ENCODE peak calls at places on chromosomes 16 and 17, in nine cellular contexts. L, E, S, J, K, H, W, V and C are unnamed samples.

GRCh38 chr17:2157081-2157480 is 102.2 kb downstream of the HIC1 start:
- DNase-seq in L (no peak), E (no peak), S (no peak), J (no peak), K (no peak), H (no peak), W (peak), V (no peak), C (no peak)

GRCh38 chr16:21156767-21157467 is 1.6 kb upstream of the LDAF1 start:
- DNase-seq in L (peak), E (peak), S (peak), J (peak), K (no peak), H (peak), W (peak), V (peak), C (no peak)

GRCh38 chr16:11901091-11901490 is 14.7 kb downstream of the GSPT1 start:
- DNase-seq in L (no peak), E (no peak), S (no peak), J (no peak), K (no peak), H (no peak), W (no peak), V (no peak), C (no peak)

GRCh38 chr16:87740909-87741424 is 24.8 kb downstream of the KLHDC4 start:
- DNase-seq in L (no peak), E (no peak), S (no peak), J (no peak), K (no peak), H (no peak), W (peak), V (no peak), C (no peak)

GRCh38 chr16:282944-283744 is at the start of gene PDIA2:
- DNase-seq in L (no peak), E (no peak), S (no peak), J (no peak), K (no peak), H (no peak), W (no peak), V (no peak), C (no peak)

GRCh38 chr17:42142371-42142896 is 12.4 kb downstream of the RAB5C start:
- DNase-seq in L (no peak), E (no peak), S (no peak), J (no peak), K (no peak), H (no peak), W (peak), V (no peak), C (no peak)

GRCh38 chr16:52069866-52070265 is 477.1 kb downstream of the TOX3 start:
- DNase-seq in L (no peak), E (no peak), S (no peak), J (peak), K (no peak), H (peak), W (peak), V (peak), C (no peak)

GRCh38 chr17:77489898-77490265 is 349.1 kb downstream of the SEC14L1 start:
- DNase-seq in L (no peak), E (peak), S (no peak), J (no peak), K (no peak), H (no peak), W (no peak), V (no peak), C (no peak)

GRCh38 chr17:58219789-58220183 is 731 bp upstream of the MKS1 start:
- DNase-seq in L (no peak), E (no peak), S (no peak), J (no peak), K (no peak), H (peak), W (no peak), V (peak), C (no peak)

GRCh38 chr17:44795928-44796327 is 34.2 kb downstream of the GJC1 start:
- DNase-seq in L (no peak), E (no peak), S (no peak), J (no peak), K (no peak), H (no peak), W (no peak), V (no peak), C (no peak)

GRCh38 chr17:51992864-51993413 is 165.6 kb downstream of the CA10 start:
- DNase-seq in L (no peak), E (no peak), S (no peak), J (no peak), K (no peak), H (no peak), W (no peak), V (no peak), C (no peak)

GRCh38 chr16:85064186-85064585 is 36.6 kb downstream of the KIAA0513 start:
- DNase-seq in L (no peak), E (no peak), S (no peak), J (no peak), K (no peak), H (no peak), W (no peak), V (no peak), C (no peak)

GRCh38 chr17:13671771-13672170 is 70.0 kb upstream of the HS3ST3A1 start:
- DNase-seq in L (peak), E (no peak), S (no peak), J (no peak), K (no peak), H (peak), W (peak), V (peak), C (no peak)

GRCh38 chr16:89383095-89384003 is 107.0 kb downstream of the ANKRD11 start:
- DNase-seq in L (no peak), E (peak), S (peak), J (no peak), K (no peak), H (peak), W (peak), V (peak), C (no peak)

GRCh38 chr16:278863-279366 is 1.5 kb upstream of the ARHGDIG start:
- DNase-seq in L (peak), E (no peak), S (no peak), J (no peak), K (no peak), H (peak), W (peak), V (peak), C (no peak)

GRCh38 chr16:89554343-89554742 is 6.1 kb upstream of the RPL13 start:
- DNase-seq in L (no peak), E (no peak), S (no peak), J (no peak), K (no peak), H (no peak), W (no peak), V (no peak), C (no peak)

GRCh38 chr17:44543213-44543904 is 13.9 kb upstream of the FZD2 start:
- DNase-seq in L (no peak), E (no peak), S (no peak), J (peak), K (no peak), H (peak), W (peak), V (peak), C (no peak)

GRCh38 chr17:8447816-8448215 is 12.1 kb downstream of the NDEL1 start:
- DNase-seq in L (no peak), E (no peak), S (no peak), J (no peak), K (no peak), H (peak), W (no peak), V (no peak), C (no peak)

GRCh38 chr16:56861092-56861610 is 3.9 kb upstream of the SLC12A3 start:
- DNase-seq in L (peak), E (no peak), S (no peak), J (no peak), K (no peak), H (no peak), W (no peak), V (no peak), C (no peak)

GRCh38 chr17:61160789-61161440 is 238.7 kb upstream of the TBX2 start:
- DNase-seq in L (no peak), E (no peak), S (no peak), J (no peak), K (no peak), H (no peak), W (no peak), V (no peak), C (no peak)

GRCh38 chr17:75459590-75460267 is 3.3 kb downstream of the TMEM94 start:
- DNase-seq in L (peak), E (peak), S (no peak), J (no peak), K (no peak), H (peak), W (no peak), V (peak), C (no peak)

GRCh38 chr17:27630607-27631408 is at the start of gene LGALS9:
- DNase-seq in L (peak), E (peak), S (no peak), J (no peak), K (no peak), H (no peak), W (peak), V (peak), C (no peak)

GRCh38 chr16:4688674-4689045 is 4.7 kb upstream of the NUDT16L1 start:
- DNase-seq in L (no peak), E (no peak), S (no peak), J (no peak), K (no peak), H (no peak), W (no peak), V (no peak), C (no peak)

GRCh38 chr17:51435641-51436091 is 175.3 kb downstream of the UTP18 start:
- DNase-seq in L (peak), E (peak), S (peak), J (peak), K (no peak), H (peak), W (peak), V (peak), C (no peak)

GRCh38 chr16:3066440-3066748 is 954 bp downstream of the IL32 start:
- DNase-seq in L (no peak), E (no peak), S (no peak), J (no peak), K (no peak), H (no peak), W (no peak), V (no peak), C (no peak)

GRCh38 chr16:88719267-88719932 is 13.1 kb downstream of the CTU2 start:
- DNase-seq in L (no peak), E (peak), S (no peak), J (no peak), K (no peak), H (no peak), W (no peak), V (no peak), C (no peak)

GRCh38 chr16:22070361-22071351 is 21.7 kb upstream of the VWA3A start:
- DNase-seq in L (no peak), E (no peak), S (no peak), J (no peak), K (no peak), H (peak), W (no peak), V (no peak), C (no peak)

GRCh38 chr17:79803997-79804855 is 7.3 kb upstream of the CBX8 start:
- DNase-seq in L (peak), E (no peak), S (no peak), J (no peak), K (no peak), H (peak), W (no peak), V (no peak), C (peak)

GRCh38 chr17:1490643-1491405 is 1.7 kb downstream of the MYO1C start:
- DNase-seq in L (peak), E (peak), S (no peak), J (peak), K (no peak), H (peak), W (no peak), V (peak), C (peak)

GRCh38 chr17:7380321-7380720 is 568 bp upstream of the TNK1 start:
- DNase-seq in L (no peak), E (peak), S (no peak), J (no peak), K (no peak), H (peak), W (no peak), V (peak), C (no peak)

GRCh38 chr17:50542795-50543774 is 3.9 kb upstream of the SPATA20 start:
- DNase-seq in L (no peak), E (peak), S (no peak), J (peak), K (no peak), H (peak), W (no peak), V (peak), C (no peak)

GRCh38 chr17:2058521-2059124 is 3.7 kb downstream of the HIC1 start:
- DNase-seq in L (peak), E (peak), S (no peak), J (peak), K (no peak), H (peak), W (peak), V (no peak), C (peak)

GRCh38 chr17:13099906-13100305 is 82.1 kb upstream of the ELAC2 start:
- DNase-seq in L (no peak), E (no peak), S (no peak), J (no peak), K (no peak), H (no peak), W (no peak), V (no peak), C (no peak)

GRCh38 chr17:37247825-37248224 is 128.0 kb upstream of the C17orf78 start:
- DNase-seq in L (no peak), E (no peak), S (no peak), J (no peak), K (no peak), H (no peak), W (no peak), V (no peak), C (no peak)
- TF ChIP-seq CTCF in L (no peak), E (no peak), S (no peak), J (no peak), K (no peak), H (no peak), W (no peak), V (no peak), C (no peak)

GRCh38 chr17:48470388-48471034 is 40.5 kb upstream of the SKAP1 start:
- DNase-seq in L (no peak), E (no peak), S (no peak), J (no peak), K (no peak), H (no peak), W (no peak), V (peak), C (no peak)
- TF ChIP-seq CTCF in L (no peak), E (no peak), S (no peak), J (no peak), K (no peak), H (no peak), W (peak), V (peak), C (no peak)

DNA sequence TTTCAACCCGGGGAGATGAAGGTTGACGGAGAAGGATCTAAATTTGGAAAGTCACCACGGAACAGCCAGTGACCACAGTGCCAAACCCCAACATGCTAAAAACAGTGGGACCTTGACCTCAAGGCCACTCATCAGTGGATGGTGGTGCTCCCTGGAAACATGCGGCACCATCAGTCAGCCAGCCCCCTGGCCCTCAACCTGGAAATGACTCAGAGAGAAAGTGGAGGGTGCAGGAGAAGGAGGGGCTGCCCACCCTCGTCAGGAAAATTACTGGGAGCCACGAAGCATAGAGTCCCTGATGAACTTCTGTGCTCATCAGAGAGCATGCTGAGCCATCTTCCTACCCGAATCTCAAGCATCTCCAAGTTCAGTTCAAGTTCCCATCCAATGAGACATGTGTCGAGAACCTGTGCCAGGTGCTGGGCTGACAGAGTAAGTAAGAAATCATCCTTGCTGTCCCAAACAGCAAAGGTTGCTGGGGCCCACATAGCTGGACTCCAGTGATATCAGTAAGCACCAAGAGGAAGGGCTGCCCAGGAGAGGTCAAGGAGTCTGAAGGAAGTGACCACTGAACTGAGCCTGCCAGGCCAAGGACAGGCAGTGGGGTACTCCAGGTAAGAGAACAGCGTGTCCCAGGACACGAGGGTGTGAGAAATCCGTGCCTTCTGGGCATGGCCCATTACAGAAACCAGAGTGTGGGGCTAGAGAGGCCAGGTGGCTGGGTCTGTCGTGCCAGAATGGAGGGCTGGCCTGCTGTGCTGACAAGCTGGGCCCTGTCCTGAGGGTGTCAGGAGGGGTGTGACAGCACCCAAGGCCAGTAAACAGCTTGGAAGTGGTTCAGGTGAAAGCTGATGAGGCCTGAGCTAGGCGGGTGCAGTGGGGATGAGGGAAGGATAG is 5.2 kb downstream of the PECAM1 start:
- DNase-seq in L (peak), E (peak), S (no peak), J (peak), K (no peak), H (peak), W (peak), V (peak), C (no peak)
- TF ChIP-seq CTCF in L (no peak), E (no peak), S (no peak), J (no peak), K (no peak), H (no peak), W (no peak), V (no peak), C (no peak)

GRCh38 chr17:81329927-81330883 is 35.1 kb upstream of the SLC38A10 start:
- DNase-seq in L (no peak), E (peak), S (no peak), J (peak), K (no peak), H (peak), W (no peak), V (peak), C (no peak)
- TF ChIP-seq CTCF in L (no peak), E (no peak), S (peak), J (peak), K (no peak), H (peak), W (peak), V (peak), C (no peak)

GRCh38 chr16:82178352-82178751 is 8.3 kb upstream of the MPHOSPH6 start:
- DNase-seq in L (no peak), E (no peak), S (no peak), J (no peak), K (no peak), H (no peak), W (no peak), V (no peak), C (no peak)
- TF ChIP-seq CTCF in L (no peak), E (no peak), S (no peak), J (no peak), K (no peak), H (no peak), W (no peak), V (no peak), C (no peak)